ENCODE peak calls at places on chromosome 20, in seven cellular contexts. I is fibroblast of villous mesenchyme, C is HFFc6, P is progenitor cell of endocrine pancreas, K is A549, L is cardiac muscle cell, M is psoas muscle. A is an unnamed sample.

GRCh38 chr20:17787816-17788215 is 88.0 kb downstream of the BANF2 start:
- DNase-seq in I (no peak), C (no peak), P (no peak), K (no peak), L (no peak), M (no peak), A (no peak)

GRCh38 chr20:25082498-25082873 is 545 bp upstream of the VSX1 start:
- DNase-seq in I (no peak), C (no peak), P (no peak), K (peak), L (no peak), M (no peak), A (no peak)

GRCh38 chr20:63202021-63202420 is 13.9 kb downstream of the YTHDF1 start:
- DNase-seq in I (no peak), C (no peak), P (no peak), K (no peak), L (no peak), M (no peak), A (no peak)

GRCh38 chr20:63058696-63059335 is 52.1 kb upstream of the BHLHE23 start:
- DNase-seq in I (no peak), C (no peak), P (no peak), K (no peak), L (no peak), M (no peak), A (no peak)

GRCh38 chr20:51456511-51457280 is 85.8 kb downstream of the NFATC2 start:
- DNase-seq in I (peak), C (peak), P (no peak), K (peak), L (peak), M (peak), A (peak)

GRCh38 chr20:8148501-8148900 is 16.4 kb downstream of the PLCB1 start:
- DNase-seq in I (no peak), C (no peak), P (no peak), K (no peak), L (no peak), M (no peak), A (peak)

GRCh38 chr20:23145281-23145700 is 59.2 kb upstream of the CD93 start:
- DNase-seq in I (peak), C (peak), P (no peak), K (no peak), L (peak), M (peak), A (peak)

GRCh38 chr20:62230696-62231095 is 7.6 kb upstream of the OSBPL2 start:
- DNase-seq in I (no peak), C (no peak), P (no peak), K (no peak), L (no peak), M (no peak), A (no peak)

GRCh38 chr20:1802385-1803215 is 92.6 kb upstream of the SIRPA start:
- DNase-seq in I (peak), C (peak), P (peak), K (peak), L (peak), M (peak), A (peak)

GRCh38 chr20:15823718-15824117 is 749.5 kb downstream of the KIF16B start:
- DNase-seq in I (no peak), C (no peak), P (no peak), K (no peak), L (no peak), M (no peak), A (no peak)

GRCh38 chr20:10603971-10604864 is 69.6 kb downstream of the JAG1 start:
- DNase-seq in I (peak), C (peak), P (no peak), K (peak), L (peak), M (peak), A (peak)

GRCh38 chr20:37669062-37669772 is 24.6 kb upstream of the CTNNBL1 start:
- DNase-seq in I (peak), C (no peak), P (no peak), K (no peak), L (no peak), M (no peak), A (no peak)

GRCh38 chr20:51639206-51639832 is 96.8 kb upstream of the NFATC2 start:
- DNase-seq in I (peak), C (peak), P (peak), K (peak), L (peak), M (peak), A (peak)

GRCh38 chr20:57795977-57796560 is 86.3 kb upstream of the PMEPA1 start:
- DNase-seq in I (no peak), C (no peak), P (no peak), K (no peak), L (no peak), M (no peak), A (no peak)

GRCh38 chr20:23019403-23019802 is 15.7 kb upstream of the SSTR4 start:
- DNase-seq in I (no peak), C (no peak), P (no peak), K (peak), L (no peak), M (no peak), A (no peak)

GRCh38 chr20:48771542-48771941 is 56.3 kb downstream of the PREX1 start:
- DNase-seq in I (peak), C (peak), P (no peak), K (no peak), L (peak), M (no peak), A (no peak)

GRCh38 chr20:18754030-18754659 is 59.4 kb upstream of the SCP2D1 start:
- DNase-seq in I (peak), C (no peak), P (no peak), K (no peak), L (no peak), M (no peak), A (no peak)

GRCh38 chr20:4800676-4801449 is 79.2 kb downstream of the PRND start:
- DNase-seq in I (no peak), C (no peak), P (no peak), K (no peak), L (no peak), M (no peak), A (no peak)

GRCh38 chr20:20956586-20956985 is 149.6 kb downstream of the LINC00237 start:
- DNase-seq in I (no peak), C (no peak), P (no peak), K (no peak), L (no peak), M (no peak), A (no peak)

GRCh38 chr20:43473058-43473704 is 15.5 kb downstream of the SRSF6 start:
- DNase-seq in I (no peak), C (no peak), P (no peak), K (no peak), L (no peak), M (no peak), A (no peak)
- TF ChIP-seq CTCF in I (no peak), C (no peak), P (peak), K (no peak), L (no peak), M (no peak), A (no peak)

DNA sequence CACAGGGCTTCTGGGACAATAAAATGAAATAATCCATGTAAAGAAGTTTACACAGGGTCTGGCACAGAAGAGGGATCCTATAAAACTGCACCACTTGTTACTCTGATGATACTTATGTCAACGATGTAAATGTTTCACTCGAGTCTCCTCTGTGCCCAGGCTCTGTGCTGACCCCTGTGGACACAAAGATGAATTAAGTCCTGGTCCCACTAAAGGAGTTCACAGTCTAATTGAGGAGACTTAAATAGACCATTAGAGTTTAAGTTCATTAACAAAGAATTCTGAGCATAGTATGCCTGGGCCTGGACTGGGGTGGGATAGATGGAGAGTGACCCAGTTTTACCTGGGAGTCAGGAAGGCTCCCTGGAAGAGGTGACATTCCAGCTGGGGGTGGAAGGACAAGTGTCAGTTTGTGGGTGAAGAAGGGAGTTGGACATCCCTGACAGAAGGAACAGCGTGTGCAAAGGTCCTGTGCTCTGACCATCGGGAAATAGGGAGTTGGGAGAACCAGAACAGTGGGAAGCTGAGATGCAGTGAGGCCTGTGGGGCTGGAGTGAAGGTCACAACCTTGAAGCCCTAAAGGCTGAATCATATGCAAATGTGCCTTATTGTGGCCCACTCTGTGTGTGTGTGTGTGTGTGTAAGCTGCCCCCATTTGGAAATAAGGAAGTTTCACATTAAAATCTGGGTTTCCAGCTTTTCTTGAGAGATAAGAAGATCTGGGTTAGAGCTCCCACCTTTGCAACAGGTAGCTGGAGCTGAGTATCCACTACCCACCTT is 1.1 kb downstream of the OCSTAMP start:
- DNase-seq in I (no peak), C (no peak), P (no peak), K (no peak), L (no peak), M (no peak), A (no peak)
- TF ChIP-seq CTCF in I (no peak), C (peak), P (no peak), K (no peak), L (no peak), M (no peak), A (no peak)

GRCh38 chr20:13458860-13459451 is 179.8 kb downstream of the TASP1 start:
- DNase-seq in I (peak), C (peak), P (no peak), K (peak), L (peak), M (no peak), A (peak)
- TF ChIP-seq CTCF in I (peak), C (peak), P (peak), K (peak), L (peak), M (peak), A (peak)

GRCh38 chr20:54218470-54218869 is 10.6 kb downstream of the PFDN4 start:
- DNase-seq in I (no peak), C (no peak), P (no peak), K (no peak), L (no peak), M (no peak), A (no peak)

GRCh38 chr20:54220722-54221121 is 12.8 kb downstream of the PFDN4 start:
- DNase-seq in I (no peak), C (no peak), P (no peak), K (no peak), L (no peak), M (no peak), A (no peak)

GRCh38 chr20:54221383-54221782 is 13.5 kb downstream of the PFDN4 start:
- DNase-seq in I (no peak), C (no peak), P (no peak), K (no peak), L (no peak), M (no peak), A (no peak)

GRCh38 chr20:54217762-54218161 is 9.9 kb downstream of the PFDN4 start:
- DNase-seq in I (no peak), C (no peak), P (no peak), K (no peak), L (no peak), M (no peak), A (no peak)

DNA sequence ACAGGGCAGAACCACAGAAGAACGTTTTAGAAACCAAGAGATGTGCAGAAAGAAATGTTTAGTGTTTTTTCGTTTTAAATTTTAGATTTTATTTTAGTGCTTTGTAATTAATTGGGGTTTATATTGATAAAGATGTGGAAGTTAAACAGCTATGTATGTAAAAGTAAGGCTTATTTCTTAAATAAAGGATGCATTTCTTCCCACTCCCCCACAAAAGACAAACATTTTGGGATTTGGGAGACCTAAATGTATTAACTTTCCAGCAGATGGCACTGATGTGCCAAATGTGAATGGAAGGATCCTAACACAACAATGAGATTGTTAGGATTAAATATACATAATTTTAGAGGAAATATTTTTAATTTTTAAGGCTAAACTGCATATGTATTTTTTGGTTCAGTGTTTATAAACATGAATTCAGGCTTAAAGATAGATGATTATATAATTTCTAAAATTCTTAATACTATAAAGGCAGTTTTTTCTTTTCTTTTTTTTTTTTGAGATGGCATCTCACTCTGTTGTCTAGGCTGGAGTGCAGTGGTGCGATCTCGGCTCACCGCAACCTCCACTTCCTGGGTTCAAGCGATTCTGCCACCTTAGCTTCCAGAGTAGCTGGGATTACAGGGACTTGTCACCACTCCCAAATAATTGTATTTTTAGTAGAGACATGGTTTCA is 12.0 kb downstream of the PFDN4 start:
- DNase-seq in I (peak), C (peak), P (no peak), K (peak), L (peak), M (no peak), A (peak)
- TF ChIP-seq CTCF in I (peak), C (peak), P (peak), K (peak), L (peak), M (peak), A (peak)

GRCh38 chr20:2864626-2865025 is 8.7 kb upstream of the PTPRA start:
- DNase-seq in I (no peak), C (no peak), P (no peak), K (no peak), L (no peak), M (no peak), A (no peak)

GRCh38 chr20:2867081-2867860 is 6.0 kb upstream of the PTPRA start:
- DNase-seq in I (no peak), C (no peak), P (no peak), K (no peak), L (no peak), M (no peak), A (no peak)

GRCh38 chr20:2865630-2866029 is 7.7 kb upstream of the PTPRA start:
- DNase-seq in I (no peak), C (no peak), P (no peak), K (no peak), L (no peak), M (no peak), A (no peak)

GRCh38 chr20:2865101-2865500 is 8.2 kb upstream of the PTPRA start:
- DNase-seq in I (no peak), C (no peak), P (no peak), K (no peak), L (no peak), M (no peak), A (no peak)

DNA sequence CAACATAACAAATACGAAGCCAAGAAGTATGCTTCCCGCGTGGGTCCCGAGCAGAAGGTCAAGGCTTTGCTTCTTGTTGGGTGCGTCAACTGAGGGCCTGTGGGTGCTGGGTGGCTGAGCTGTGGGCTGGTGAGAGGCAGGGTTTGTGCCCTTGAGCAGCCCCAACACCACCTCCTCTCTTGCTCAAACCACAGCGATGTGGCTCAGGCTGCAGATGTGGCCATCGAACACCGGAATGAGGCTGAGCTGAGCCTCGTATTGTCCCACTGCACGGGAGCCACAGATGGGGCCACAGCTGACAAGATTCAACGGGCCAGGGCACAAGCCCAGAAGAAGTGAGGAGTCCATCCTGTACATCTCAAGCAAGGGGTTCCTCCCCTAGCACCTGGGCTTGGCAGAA is 7.0 kb upstream of the PTPRA start:
- DNase-seq in I (no peak), C (no peak), P (no peak), K (no peak), L (no peak), M (no peak), A (no peak)
- TF ChIP-seq CTCF in I (no peak), C (no peak), P (no peak), K (no peak), L (no peak), M (no peak), A (no peak)

DNA sequence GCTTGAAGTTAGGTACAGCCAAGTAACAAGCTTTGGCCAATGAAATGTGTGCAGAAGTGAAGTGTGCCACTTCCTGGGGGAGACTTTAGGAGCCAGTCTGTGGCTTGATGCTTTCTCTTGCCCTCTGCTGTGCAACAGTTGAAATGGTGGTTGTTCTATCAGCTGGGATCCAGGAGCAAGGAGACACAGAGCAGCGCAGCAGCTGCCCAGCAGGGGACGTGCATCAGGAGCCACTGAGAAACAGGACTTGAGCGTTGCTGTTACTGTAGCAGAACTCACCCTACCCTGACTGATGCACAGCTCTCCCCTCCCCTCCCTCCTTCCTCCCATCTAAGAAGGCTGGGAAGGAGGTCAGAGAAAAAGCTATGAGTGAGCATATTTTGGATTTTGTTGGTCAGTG is 18.9 kb upstream of the CCN5 start:
- DNase-seq in I (no peak), C (no peak), P (no peak), K (peak), L (no peak), M (no peak), A (no peak)
- TF ChIP-seq CTCF in I (no peak), C (peak), P (peak), K (no peak), L (no peak), M (no peak), A (peak)

GRCh38 chr20:38847840-38848239 is 42.3 kb downstream of the PPP1R16B start:
- DNase-seq in I (no peak), C (no peak), P (no peak), K (no peak), L (no peak), M (no peak), A (no peak)
- TF ChIP-seq CTCF in I (no peak), C (no peak), P (no peak), K (no peak), L (no peak), M (no peak), A (no peak)

DNA sequence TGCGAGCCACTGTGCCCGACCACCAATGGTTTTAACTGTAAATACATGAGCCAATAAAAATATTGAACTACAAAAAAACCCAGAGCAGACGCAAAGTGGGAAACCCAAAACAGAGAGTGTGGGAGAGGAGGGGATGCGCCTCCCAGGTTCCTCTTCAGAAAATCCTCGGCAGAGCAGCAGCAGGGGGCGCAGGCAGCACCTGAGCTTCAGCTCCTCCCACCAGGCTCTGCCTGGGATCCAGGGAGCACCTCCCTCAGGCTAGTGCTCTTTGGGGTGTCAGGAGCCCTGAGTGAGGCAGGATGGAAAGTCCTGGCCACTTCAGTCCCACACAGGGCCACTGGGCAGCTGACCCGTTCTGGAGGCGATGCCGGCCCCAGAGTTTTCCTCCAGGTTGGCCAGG is 536.9 kb upstream of the CDH4 start:
- DNase-seq in I (no peak), C (no peak), P (no peak), K (peak), L (no peak), M (no peak), A (no peak)
- TF ChIP-seq CTCF in I (no peak), C (no peak), P (peak), K (peak), L (no peak), M (no peak), A (no peak)

A was measured in cardiac fibroblast.